ENCODE peak calls at places on chromosomes 1 and 21, in nine cellular contexts. M is cardiac fibroblast; W is AG08395; U is Peyer's patch; D is GM12865; R is DMS 273 treated with DMSO at 0.1 percent for 48 hours; C is stimulated activated CD4-positive, alpha-beta T cell treated with anti-CD3 and anti-CD28 coated beads, Interleukin-12 subunit alpha, Interleukin-12 subunit beta, amount 100 ng/mL, for 24 hours; K is SJSA1; F is effector memory CD8-positive, alpha-beta T cell. B is an unnamed sample.

GRCh38 chr1:43858324-43858723 is 75.3 kb upstream of the ARTN start:
- DNase-seq in M (peak), W (peak), U (no peak), D (no peak), R (peak), C (no peak), K (peak), F (no peak), B (no peak)

GRCh38 chr1:230365723-230366307 is 60.3 kb downstream of the PGBD5 start:
- DNase-seq in M (no peak), W (no peak), U (no peak), D (no peak), R (no peak), C (no peak), K (no peak), F (no peak), B (no peak)

GRCh38 chr1:153790282-153790995 is 15.2 kb downstream of the SLC27A3 start:
- DNase-seq in M (peak), W (peak), U (no peak), D (peak), R (no peak), C (no peak), K (peak), F (no peak), B (peak)

GRCh38 chr1:232423591-232423990 is 206.3 kb downstream of the SIPA1L2 start:
- DNase-seq in M (peak), W (no peak), U (no peak), D (no peak), R (no peak), C (no peak), K (no peak), F (no peak), B (no peak)

GRCh38 chr1:207461649-207462048 is 7.5 kb downstream of the CR2 start:
- DNase-seq in M (no peak), W (no peak), U (no peak), D (no peak), R (no peak), C (no peak), K (no peak), F (no peak), B (no peak)

GRCh38 chr1:34053660-34054059 is 111.4 kb downstream of the CSMD2 start:
- DNase-seq in M (no peak), W (no peak), U (no peak), D (no peak), R (no peak), C (no peak), K (no peak), F (no peak), B (no peak)

GRCh38 chr1:28123461-28123961 is 35.1 kb upstream of the EYA3 start:
- DNase-seq in M (peak), W (peak), U (no peak), D (no peak), R (no peak), C (no peak), K (peak), F (no peak), B (no peak)

GRCh38 chr1:198577444-198577843 is 37.0 kb upstream of the ATP6V1G3 start:
- DNase-seq in M (peak), W (peak), U (no peak), D (no peak), R (no peak), C (no peak), K (peak), F (no peak), B (no peak)

GRCh38 chr1:202170726-202171125 is 10.3 kb upstream of the PTPN7 start:
- DNase-seq in M (no peak), W (no peak), U (no peak), D (no peak), R (peak), C (no peak), K (no peak), F (no peak), B (no peak)

GRCh38 chr21:37257526-37257966 is 9.6 kb downstream of the VPS26C start:
- DNase-seq in M (peak), W (peak), U (peak), D (no peak), R (no peak), C (no peak), K (no peak), F (peak), B (no peak)

GRCh38 chr1:172460177-172460576 is 16.3 kb upstream of the PIGC start:
- DNase-seq in M (no peak), W (no peak), U (no peak), D (no peak), R (no peak), C (no peak), K (no peak), F (no peak), B (no peak)

GRCh38 chr1:230849451-230850194 is 18.7 kb downstream of the C1orf198 start:
- DNase-seq in M (peak), W (peak), U (no peak), D (no peak), R (no peak), C (no peak), K (peak), F (no peak), B (no peak)

GRCh38 chr1:56291374-56291841 is 288.0 kb downstream of the PLPP3 start:
- DNase-seq in M (peak), W (peak), U (no peak), D (no peak), R (no peak), C (no peak), K (peak), F (no peak), B (no peak)

GRCh38 chr1:175894543-175894942 is 151.1 kb upstream of the TNR start:
- DNase-seq in M (no peak), W (no peak), U (no peak), D (no peak), R (no peak), C (no peak), K (no peak), F (no peak), B (no peak)

GRCh38 chr1:230277201-230277771 is 148.8 kb downstream of the PGBD5 start:
- DNase-seq in M (no peak), W (no peak), U (peak), D (no peak), R (no peak), C (no peak), K (no peak), F (no peak), B (no peak)

GRCh38 chr1:51234721-51235425 is 1.2 kb upstream of the RNF11 start:
- DNase-seq in M (peak), W (peak), U (peak), D (peak), R (peak), C (no peak), K (peak), F (peak), B (peak)

GRCh38 chr21:42747746-42748351 is 94.4 kb downstream of the PDE9A start:
- DNase-seq in M (no peak), W (no peak), U (no peak), D (no peak), R (no peak), C (no peak), K (no peak), F (no peak), B (no peak)

GRCh38 chr1:114009393-114009792 is 30.1 kb downstream of the OLFML3 start:
- DNase-seq in M (peak), W (no peak), U (no peak), D (no peak), R (no peak), C (no peak), K (peak), F (no peak), B (no peak)

GRCh38 chr1:23561813-23562100 is 2.5 kb upstream of the ID3 start:
- DNase-seq in M (peak), W (no peak), U (no peak), D (no peak), R (no peak), C (no peak), K (no peak), F (no peak), B (no peak)

GRCh38 chr21:44992608-44993031 is 52.8 kb downstream of the SLX9 start:
- DNase-seq in M (no peak), W (no peak), U (no peak), D (no peak), R (no peak), C (no peak), K (no peak), F (no peak), B (no peak)

GRCh38 chr1:174160109-174160473 is 771 bp downstream of the RABGAP1L start:
- DNase-seq in M (peak), W (peak), U (peak), D (peak), R (no peak), C (no peak), K (peak), F (no peak), B (peak)

GRCh38 chr1:81846630-81847029 is 45.9 kb downstream of the ADGRL2 start:
- DNase-seq in M (no peak), W (no peak), U (no peak), D (no peak), R (no peak), C (no peak), K (no peak), F (no peak), B (no peak)

GRCh38 chr1:203271018-203271743 is 34.1 kb upstream of the BTG2 start:
- DNase-seq in M (peak), W (peak), U (peak), D (peak), R (peak), C (no peak), K (no peak), F (peak), B (no peak)

GRCh38 chr1:60419023-60419422 is 345.5 kb upstream of the C1orf87 start:
- DNase-seq in M (no peak), W (no peak), U (no peak), D (no peak), R (no peak), C (no peak), K (no peak), F (no peak), B (no peak)

GRCh38 chr21:7953058-7953457 is 2568.3 kb upstream of the TPTE start:
- DNase-seq in M (no peak), W (no peak), U (no peak), D (no peak), R (no peak), C (no peak), K (no peak), F (no peak), B (no peak)

GRCh38 chr1:55931272-55931940 is 648.0 kb downstream of the PLPP3 start:
- DNase-seq in M (no peak), W (no peak), U (no peak), D (no peak), R (no peak), C (no peak), K (no peak), F (no peak), B (no peak)

GRCh38 chr1:185648858-185649589 is 85.2 kb upstream of the HMCN1 start:
- DNase-seq in M (no peak), W (no peak), U (no peak), D (no peak), R (no peak), C (no peak), K (no peak), F (no peak), B (no peak)

GRCh38 chr21:34553199-34553952 is 41.4 kb upstream of the KCNE1 start:
- DNase-seq in M (peak), W (peak), U (no peak), D (no peak), R (no peak), C (no peak), K (peak), F (no peak), B (no peak)

GRCh38 chr1:111183681-111184080 is 16.8 kb downstream of the DENND2D start:
- DNase-seq in M (no peak), W (no peak), U (no peak), D (peak), R (no peak), C (no peak), K (no peak), F (no peak), B (no peak)

GRCh38 chr1:180515857-180516388 is 13.5 kb upstream of the ACBD6 start:
- DNase-seq in M (peak), W (peak), U (peak), D (peak), R (peak), C (no peak), K (peak), F (peak), B (peak)

GRCh38 chr1:193070942-193071341 is 11.5 kb downstream of the RO60 start:
- DNase-seq in M (no peak), W (no peak), U (no peak), D (peak), R (no peak), C (no peak), K (no peak), F (no peak), B (no peak)

GRCh38 chr1:6423321-6423999 is 1.1 kb upstream of the ESPN start:
- DNase-seq in M (peak), W (peak), U (peak), D (peak), R (no peak), C (peak), K (no peak), F (peak), B (no peak)

GRCh38 chr21:35220301-35220700 is 171.2 kb upstream of the RUNX1 start:
- DNase-seq in M (peak), W (no peak), U (no peak), D (no peak), R (no peak), C (no peak), K (no peak), F (no peak), B (no peak)

GRCh38 chr1:55179177-55179835 is 35.9 kb downstream of the USP24 start:
- DNase-seq in M (no peak), W (peak), U (no peak), D (no peak), R (no peak), C (no peak), K (no peak), F (no peak), B (no peak)

GRCh38 chr1:2470290-2471158 is 5.6 kb upstream of the PLCH2 start:
- DNase-seq in M (no peak), W (no peak), U (no peak), D (no peak), R (peak), C (no peak), K (no peak), F (no peak), B (no peak)

GRCh38 chr1:210250998-210251679 is 18.5 kb downstream of the SERTAD4 start:
- DNase-seq in M (peak), W (no peak), U (no peak), D (peak), R (peak), C (no peak), K (no peak), F (no peak), B (peak)

GRCh38 chr1:5855196-5855897 is 136.9 kb downstream of the NPHP4 start:
- DNase-seq in M (no peak), W (no peak), U (no peak), D (no peak), R (no peak), C (no peak), K (no peak), F (no peak), B (no peak)

GRCh38 chr1:205258313-205259176 is 30.8 kb downstream of the TMCC2 start:
- DNase-seq in M (peak), W (peak), U (no peak), D (no peak), R (no peak), C (no peak), K (peak), F (no peak), B (peak)

GRCh38 chr1:233441981-233442380 is 114.5 kb downstream of the MAP3K21 start:
- DNase-seq in M (no peak), W (no peak), U (no peak), D (no peak), R (no peak), C (no peak), K (no peak), F (no peak), B (no peak)

GRCh38 chr1:19648239-19648638 is 4.1 kb downstream of the NBL1 start:
- DNase-seq in M (no peak), W (no peak), U (no peak), D (no peak), R (no peak), C (no peak), K (no peak), F (no peak), B (no peak)

B was measured in substantia nigra.